ENCODE peak calls at places on chromosome 13, in ten cellular contexts. C is cardiac muscle cell, A is AG04449, W is skeletal muscle cell, O is neural progenitor cell, T is astrocyte of the spinal cord, D is sigmoid colon, K is aorta, X is GM23338, S is transverse colon. Z is an unnamed sample.

GRCh38 chr13:90105276-90105675 is 1242.2 kb upstream of the MIR17HG start:
- DNase-seq in C (peak; percentile 6), A (no peak), W (no peak), O (no peak), T (peak; percentile 59), D (no peak), K (no peak), X (no peak), S (no peak), Z (no peak)

GRCh38 chr13:84845875-84846619 is 953.2 kb downstream of the SLITRK6 start:
- DNase-seq in C (no peak), A (no peak), W (no peak), O (no peak), T (no peak), D (no peak), K (no peak), X (no peak), S (no peak), Z (no peak)

GRCh38 chr13:113669231-113669870 is 2.3 kb downstream of the GRK1 start:
- DNase-seq in C (no peak), A (no peak), W (no peak), O (no peak), T (no peak), D (peak; percentile 55), K (peak; percentile 40), X (no peak), S (peak; percentile 5), Z (no peak)

GRCh38 chr13:75513271-75513670 is 24.4 kb downstream of the COMMD6 start:
- DNase-seq in C (no peak), A (no peak), W (no peak), O (no peak), T (no peak), D (no peak), K (no peak), X (no peak), S (no peak), Z (no peak)

GRCh38 chr13:34243396-34243795 is 425.4 kb downstream of the RFC3 start:
- DNase-seq in C (no peak), A (no peak), W (no peak), O (no peak), T (no peak), D (no peak), K (no peak), X (no peak), S (no peak), Z (no peak)

GRCh38 chr13:51333421-51333820 is 6.1 kb upstream of the SERPINE3 start:
- DNase-seq in C (no peak), A (no peak), W (no peak), O (no peak), T (no peak), D (no peak), K (no peak), X (no peak), S (no peak), Z (no peak)

GRCh38 chr13:83298636-83299035 is 583.6 kb downstream of the SLITRK1 start:
- DNase-seq in C (no peak), A (no peak), W (no peak), O (no peak), T (no peak), D (no peak), K (no peak), X (no peak), S (no peak), Z (no peak)

GRCh38 chr13:95858286-95859075 is 181.5 kb downstream of the DNAJC3 start:
- DNase-seq in C (peak; percentile 85), A (no peak), W (no peak), O (no peak), T (peak; percentile 64), D (no peak), K (no peak), X (no peak), S (no peak), Z (no peak)

GRCh38 chr13:104011505-104012270 is 945.5 kb upstream of the SLC10A2 start:
- DNase-seq in C (peak; percentile 20), A (no peak), W (no peak), O (peak; percentile 51), T (peak; percentile 22), D (no peak), K (no peak), X (peak; percentile 13), S (no peak), Z (no peak)

GRCh38 chr13:32267836-32268439 is 47.2 kb downstream of the ZAR1L start:
- DNase-seq in C (peak; percentile 22), A (no peak), W (no peak), O (peak; percentile 27), T (no peak), D (no peak), K (no peak), X (peak; percentile 85), S (peak; percentile 61), Z (peak; percentile 60)

GRCh38 chr13:48235100-48235813 is 2.3 kb downstream of the ITM2B start:
- DNase-seq in C (peak; percentile 44), A (no peak), W (no peak), O (peak; percentile 42), T (peak; percentile 44), D (peak; percentile 68), K (no peak), X (peak; percentile 65), S (peak; percentile 28), Z (no peak)

GRCh38 chr13:51244637-51245405 is 22.6 kb downstream of the FAM124A start:
- DNase-seq in C (no peak), A (no peak), W (no peak), O (no peak), T (no peak), D (no peak), K (no peak), X (peak; percentile 71), S (no peak), Z (no peak)

GRCh38 chr13:100547805-100548204 is 40.8 kb downstream of the GGACT start:
- DNase-seq in C (no peak), A (no peak), W (no peak), O (no peak), T (no peak), D (no peak), K (no peak), X (no peak), S (no peak), Z (no peak)

GRCh38 chr13:30576528-30576927 is 41.2 kb upstream of the USPL1 start:
- DNase-seq in C (peak; percentile 62), A (no peak), W (peak; percentile 31), O (no peak), T (peak; percentile 41), D (no peak), K (no peak), X (no peak), S (peak; percentile 11), Z (no peak)

GRCh38 chr13:111319521-111319920 is 921 bp upstream of the TEX29 start:
- DNase-seq in C (no peak), A (no peak), W (no peak), O (no peak), T (no peak), D (peak; percentile 42), K (no peak), X (no peak), S (no peak), Z (no peak)

GRCh38 chr13:70668293-70668692 is 560.0 kb upstream of the KLHL1 start:
- DNase-seq in C (no peak), A (no peak), W (no peak), O (peak; percentile 61), T (no peak), D (no peak), K (no peak), X (peak; percentile 73), S (no peak), Z (no peak)

GRCh38 chr13:29946093-29946492 is 95.7 kb upstream of the UBL3 start:
- DNase-seq in C (no peak), A (no peak), W (no peak), O (no peak), T (no peak), D (no peak), K (no peak), X (no peak), S (no peak), Z (no peak)

GRCh38 chr13:105410602-105411001 is 1124.9 kb downstream of the EFNB2 start:
- DNase-seq in C (peak; percentile 61), A (no peak), W (no peak), O (peak; percentile 77), T (no peak), D (no peak), K (peak; percentile 87), X (peak; percentile 82), S (peak; percentile 21), Z (peak; percentile 69)

GRCh38 chr13:20160346-20161274 is at the start of gene GJA3:
- DNase-seq in C (peak; percentile 22), A (no peak), W (no peak), O (peak; percentile 84), T (no peak), D (no peak), K (no peak), X (peak; percentile 77), S (no peak), Z (no peak)

GRCh38 chr13:97121894-97122293 is 100.2 kb upstream of the MBNL2 start:
- DNase-seq in C (peak; percentile 48), A (no peak), W (no peak), O (no peak), T (peak; percentile 20), D (no peak), K (no peak), X (no peak), S (no peak), Z (no peak)
- H3K4me3 ChIP-seq in C (no peak overlapping the region), A (no peak overlapping the region), W (no peak overlapping the region), O (no peak overlapping the region), T (no peak overlapping the region), D (no peak overlapping the region), K (no peak overlapping the region), X (no peak overlapping the region), S (no peak overlapping the region), Z (no peak overlapping the region)

GRCh38 chr13:78401833-78402232 is 201.5 kb downstream of the POU4F1 start:
- DNase-seq in C (no peak), A (no peak), W (no peak), O (peak; percentile 39), T (peak; percentile 1), D (no peak), K (no peak), X (peak; percentile 14), S (no peak), Z (no peak)

GRCh38 chr13:78393286-78393685 is 210.1 kb downstream of the POU4F1 start:
- DNase-seq in C (no peak), A (no peak), W (no peak), O (no peak), T (no peak), D (no peak), K (no peak), X (no peak), S (no peak), Z (no peak)

GRCh38 chr13:78398743-78399410 is 204.5 kb downstream of the POU4F1 start:
- DNase-seq in C (no peak), A (no peak), W (no peak), O (no peak), T (no peak), D (no peak), K (no peak), X (no peak), S (no peak), Z (no peak)
- H3K4me3 ChIP-seq in C (no peak overlapping the region), A (no peak overlapping the region), W (no peak overlapping the region), O (no peak overlapping the region), T (no peak overlapping the region), D (no peak overlapping the region), K (no peak overlapping the region), X (no peak overlapping the region), S (no peak overlapping the region), Z (no peak overlapping the region)

GRCh38 chr13:43785681-43786471 is 896 bp downstream of the ENOX1 start:
- DNase-seq in C (peak; percentile 82), A (no peak), W (no peak), O (peak; percentile 77), T (peak; percentile 68), D (peak; percentile 96), K (peak; percentile 90), X (peak; percentile 70), S (peak; percentile 69), Z (peak; percentile 71)
- H3K4me3 ChIP-seq in C (peak overlapping the region; percentile 65), A (peak overlapping the region; percentile 72), W (peak overlapping the region; percentile 67), O (peak overlapping the region; percentile 64), T (peak overlapping the region; percentile 60), D (peak overlapping the region; percentile 79), K (peak overlapping the region; percentile 56), X (peak overlapping the region; percentile 72), S (peak overlapping the region; percentile 56), Z (peak overlapping the region; percentile 50)

GRCh38 chr13:22861958-22862466 is 318.8 kb upstream of the SGCG start:
- DNase-seq in C (no peak), A (no peak), W (no peak), O (no peak), T (no peak), D (no peak), K (no peak), X (no peak), S (no peak), Z (no peak)
- H3K4me3 ChIP-seq in C (no peak overlapping the region), A (no peak overlapping the region), W (no peak overlapping the region), O (no peak overlapping the region), T (no peak overlapping the region), D (no peak overlapping the region), K (no peak overlapping the region), X (no peak overlapping the region), S (no peak overlapping the region), Z (no peak overlapping the region)

Z was measured in colonic mucosa.